ENCODE peak calls at places on chromosomes 2 and 18, in four cellular contexts. A is iPS-NIHi11, R is left colon, V is glutamatergic neuron. Q is an unnamed sample.

GRCh38 chr2:134131681-134132486 is 122.0 kb upstream of the MGAT5 start:
- DNase-seq in R (no peak), V (no peak), A (no peak), Q (no peak)

GRCh38 chr18:9135912-9136314 is 668 bp upstream of the ANKRD12 start:
- DNase-seq in A (peak), R (peak), V (peak), Q (no peak)

GRCh38 chr2:34012728-34013302 is 413.7 kb upstream of the FAM98A start:
- DNase-seq in V (peak), A (peak), R (peak), Q (peak)

GRCh38 chr2:108612514-108613183 is 78.4 kb downstream of the LIMS1 start:
- DNase-seq in A (no peak), R (peak), V (no peak), Q (peak)

GRCh38 chr2:98148968-98149697 is 62.2 kb downstream of the VWA3B start:
- DNase-seq in A (no peak), R (no peak), V (no peak), Q (no peak)

GRCh38 chr2:46239847-46240181 is 57.4 kb upstream of the EPAS1 start:
- DNase-seq in V (no peak), A (no peak), R (no peak), Q (peak)

GRCh38 chr2:167844714-167845530 is 402.5 kb downstream of the STK39 start:
- DNase-seq in V (peak), R (peak), A (no peak), Q (no peak)

GRCh38 chr2:40403233-40403841 is 48.6 kb downstream of the SLC8A1 start:
- DNase-seq in V (no peak), A (no peak), R (no peak), Q (no peak)

GRCh38 chr2:38690499-38691420 is 24.8 kb downstream of the GALM start:
- DNase-seq in A (no peak), V (no peak), R (peak), Q (no peak)

GRCh38 chr2:189582140-189582825 is 1.7 kb upstream of the SLC40A1 start:
- DNase-seq in V (no peak), A (no peak), R (no peak), Q (no peak)

GRCh38 chr2:202780514-202781021 is 91.0 kb downstream of the ICA1L start:
- DNase-seq in V (no peak), A (no peak), R (no peak), Q (peak)

GRCh38 chr18:57697434-57697833 is 75.8 kb upstream of the NARS1 start:
- DNase-seq in V (no peak), R (no peak), A (no peak), Q (no peak)

GRCh38 chr18:28284132-28284531 is 107.2 kb upstream of the CDH2 start:
- DNase-seq in V (no peak), A (no peak), R (no peak), Q (no peak)

GRCh38 chr18:48714873-48715272 is 176.0 kb downstream of the CTIF start:
- DNase-seq in R (peak), V (no peak), A (peak), Q (no peak)

GRCh38 chr2:158753561-158754302 is 41.4 kb upstream of the DAPL1 start:
- DNase-seq in V (no peak), A (peak), R (peak), Q (peak)

GRCh38 chr2:234288974-234289455 is 207.9 kb downstream of the ARL4C start:
- DNase-seq in A (peak), V (peak), R (peak), Q (no peak)

GRCh38 chr2:54422072-54422581 is 34.0 kb upstream of the SPTBN1 start:
- DNase-seq in R (no peak), A (no peak), V (no peak), Q (no peak)

GRCh38 chr2:147568109-147568508 is 276.7 kb upstream of the ACVR2A start:
- DNase-seq in R (no peak), A (no peak), V (no peak), Q (no peak)

GRCh38 chr18:77087391-77088141 is 45.0 kb downstream of the MBP start:
- DNase-seq in R (peak), A (peak), V (peak), Q (no peak)

GRCh38 chr2:159140070-159140774 is 146.3 kb downstream of the WDSUB1 start:
- DNase-seq in V (no peak), A (no peak), R (no peak), Q (no peak)

GRCh38 chr2:64730551-64731305 is 77.0 kb upstream of the SERTAD2 start:
- DNase-seq in A (no peak), R (peak), V (no peak), Q (no peak)

GRCh38 chr2:108253106-108253505 is 13.3 kb downstream of the SULT1C3 start:
- DNase-seq in R (no peak), A (no peak), V (no peak), Q (no peak)

GRCh38 chr18:79882522-79883241 is 68.8 kb downstream of the SLC66A2 start:
- DNase-seq in A (peak), V (no peak), R (no peak), Q (no peak)

GRCh38 chr2:225337183-225337582 is 62.3 kb upstream of the NYAP2 start:
- DNase-seq in R (no peak), A (no peak), V (no peak), Q (no peak)

GRCh38 chr2:221447310-221447709 is 124.8 kb downstream of the EPHA4 start:
- DNase-seq in V (no peak), A (no peak), R (no peak), Q (no peak)

GRCh38 chr2:239955989-239956817 is 68.9 kb downstream of the NDUFA10 start:
- DNase-seq in V (no peak), A (no peak), R (no peak), Q (no peak)

GRCh38 chr2:232444409-232445148 is 11.4 kb upstream of the ALPI start:
- DNase-seq in A (peak), V (peak), R (peak), Q (peak)

GRCh38 chr2:167411367-167411766 is 523.1 kb downstream of the XIRP2 start:
- DNase-seq in V (no peak), A (no peak), R (no peak), Q (no peak)

Q was measured in GM18507.